ENCODE peak calls at places on chromosomes 6 and 20, in four cellular contexts. One of them, this sample, is unnamed.

GRCh38 chr6:150890346-150890745 is 24.8 kb downstream of the MTHFD1L start:
- DNase-seq in body of pancreas: no peak
- DNase-seq in cardiac muscle cell: no peak
- DNase-seq in naive thymus-derived CD4-positive, alpha-beta T cell: no peak
- DNase-seq in this sample: no peak

GRCh38 chr6:83815631-83816030 is 37.5 kb upstream of the RIPPLY2 start:
- DNase-seq in body of pancreas: no peak
- DNase-seq in cardiac muscle cell: no peak
- DNase-seq in naive thymus-derived CD4-positive, alpha-beta T cell: no peak
- DNase-seq in this sample: no peak

GRCh38 chr6:42131531-42131930 is 10.9 kb downstream of the C6orf132 start:
- DNase-seq in body of pancreas: no peak
- DNase-seq in cardiac muscle cell: no peak
- DNase-seq in naive thymus-derived CD4-positive, alpha-beta T cell: no peak
- DNase-seq in this sample: no peak

GRCh38 chr6:143060806-143061596 is at the start of gene AIG1:
- DNase-seq in body of pancreas: no peak
- DNase-seq in cardiac muscle cell: no peak
- DNase-seq in naive thymus-derived CD4-positive, alpha-beta T cell: peak; percentile 57
- DNase-seq in this sample: peak; percentile 74

GRCh38 chr6:139027620-139028182 is 844 bp upstream of the ABRACL start:
- DNase-seq in body of pancreas: no peak
- DNase-seq in cardiac muscle cell: no peak
- DNase-seq in naive thymus-derived CD4-positive, alpha-beta T cell: no peak
- DNase-seq in this sample: no peak

GRCh38 chr6:87907521-87907920 is 140.1 kb upstream of the SPACA1 start:
- DNase-seq in body of pancreas: no peak
- DNase-seq in cardiac muscle cell: no peak
- DNase-seq in naive thymus-derived CD4-positive, alpha-beta T cell: no peak
- DNase-seq in this sample: no peak

GRCh38 chr6:7073810-7074525 is 33.8 kb upstream of the RREB1 start:
- DNase-seq in body of pancreas: no peak
- DNase-seq in cardiac muscle cell: no peak
- DNase-seq in naive thymus-derived CD4-positive, alpha-beta T cell: no peak
- DNase-seq in this sample: peak; percentile 13

GRCh38 chr6:45959534-45960195 is 56.0 kb downstream of the CLIC5 start:
- DNase-seq in body of pancreas: no peak
- DNase-seq in cardiac muscle cell: peak; percentile 85
- DNase-seq in naive thymus-derived CD4-positive, alpha-beta T cell: no peak
- DNase-seq in this sample: no peak

GRCh38 chr20:62958388-62959100 is 6.0 kb downstream of the SLC17A9 start:
- DNase-seq in body of pancreas: no peak
- DNase-seq in cardiac muscle cell: no peak
- DNase-seq in naive thymus-derived CD4-positive, alpha-beta T cell: no peak
- DNase-seq in this sample: no peak

GRCh38 chr20:62004614-62005013 is 61.1 kb downstream of the TAF4 start:
- DNase-seq in body of pancreas: no peak
- DNase-seq in cardiac muscle cell: no peak
- DNase-seq in naive thymus-derived CD4-positive, alpha-beta T cell: no peak
- DNase-seq in this sample: no peak

GRCh38 chr6:108250240-108250866 is 10.5 kb downstream of the SNX3 start:
- DNase-seq in body of pancreas: no peak
- DNase-seq in cardiac muscle cell: no peak
- DNase-seq in naive thymus-derived CD4-positive, alpha-beta T cell: no peak
- DNase-seq in this sample: no peak

DNA sequence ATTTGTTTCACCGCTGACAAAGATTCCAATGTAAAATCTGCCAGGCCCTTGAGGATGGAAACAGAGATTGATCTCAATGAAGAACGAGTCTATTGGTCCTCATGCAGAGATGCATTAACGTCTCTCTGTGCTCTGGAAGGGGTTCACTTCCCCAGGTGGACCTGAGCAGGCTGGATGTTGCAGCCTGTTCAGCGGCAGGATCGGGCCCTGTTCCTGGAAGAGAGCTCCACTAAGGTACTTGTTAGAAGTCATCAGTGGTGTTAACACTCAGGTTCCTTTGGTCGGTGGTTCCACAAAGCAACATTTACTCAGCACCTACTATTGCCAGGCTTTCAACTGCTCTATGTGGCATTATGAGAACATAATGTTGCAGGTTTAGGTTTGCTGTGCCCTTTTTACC is 107.5 kb downstream of the TCP11 start:
- DNase-seq in body of pancreas: no peak
- DNase-seq in cardiac muscle cell: no peak
- DNase-seq in naive thymus-derived CD4-positive, alpha-beta T cell: no peak
- DNase-seq in this sample: no peak
- H3K27ac ChIP-seq in body of pancreas: no peak overlapping the region
- H3K27ac ChIP-seq in cardiac muscle cell: no peak overlapping the region
- H3K27ac ChIP-seq in naive thymus-derived CD4-positive, alpha-beta T cell: no peak overlapping the region
- H3K27ac ChIP-seq in this sample: no peak overlapping the region

DNA sequence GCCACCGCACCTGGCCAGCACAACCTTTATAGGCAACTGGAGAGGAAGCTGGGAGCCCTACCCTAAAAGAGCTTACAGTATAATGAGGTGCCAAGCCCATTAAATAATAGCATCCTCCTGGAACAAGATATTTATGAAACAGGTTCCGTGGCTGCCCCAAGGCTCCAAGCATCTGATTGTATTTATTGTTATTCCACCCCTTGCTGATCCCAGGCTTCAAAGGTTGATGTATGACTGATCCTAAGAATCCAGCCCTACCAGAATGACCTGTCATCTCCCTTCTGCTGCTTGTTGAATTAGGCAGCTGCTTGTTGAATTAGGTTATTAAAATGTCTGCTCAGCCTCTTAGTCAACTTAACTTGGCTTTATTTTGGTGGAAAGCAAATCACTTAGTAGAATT is 35.2 kb upstream of the SASH1 start:
- DNase-seq in body of pancreas: no peak
- DNase-seq in cardiac muscle cell: no peak
- DNase-seq in naive thymus-derived CD4-positive, alpha-beta T cell: no peak
- DNase-seq in this sample: no peak
- H3K4me3 ChIP-seq in body of pancreas: no peak overlapping the region
- H3K4me3 ChIP-seq in cardiac muscle cell: no peak overlapping the region
- H3K4me3 ChIP-seq in naive thymus-derived CD4-positive, alpha-beta T cell: no peak overlapping the region
- H3K4me3 ChIP-seq in this sample: no peak overlapping the region

GRCh38 chr20:47454298-47455132 is 47.2 kb upstream of the NCOA3 start:
- DNase-seq in body of pancreas: no peak
- DNase-seq in cardiac muscle cell: no peak
- DNase-seq in naive thymus-derived CD4-positive, alpha-beta T cell: no peak
- DNase-seq in this sample: no peak

GRCh38 chr20:47451602-47451904 is 50.1 kb upstream of the NCOA3 start:
- DNase-seq in body of pancreas: no peak
- DNase-seq in cardiac muscle cell: no peak
- DNase-seq in naive thymus-derived CD4-positive, alpha-beta T cell: no peak
- DNase-seq in this sample: no peak

GRCh38 chr20:47455133-47456040 is 46.3 kb upstream of the NCOA3 start:
- DNase-seq in body of pancreas: no peak
- DNase-seq in cardiac muscle cell: no peak
- DNase-seq in naive thymus-derived CD4-positive, alpha-beta T cell: no peak
- DNase-seq in this sample: no peak

GRCh38 chr20:47452736-47453161 is 48.9 kb upstream of the NCOA3 start:
- DNase-seq in body of pancreas: no peak
- DNase-seq in cardiac muscle cell: no peak
- DNase-seq in naive thymus-derived CD4-positive, alpha-beta T cell: no peak
- DNase-seq in this sample: no peak

DNA sequence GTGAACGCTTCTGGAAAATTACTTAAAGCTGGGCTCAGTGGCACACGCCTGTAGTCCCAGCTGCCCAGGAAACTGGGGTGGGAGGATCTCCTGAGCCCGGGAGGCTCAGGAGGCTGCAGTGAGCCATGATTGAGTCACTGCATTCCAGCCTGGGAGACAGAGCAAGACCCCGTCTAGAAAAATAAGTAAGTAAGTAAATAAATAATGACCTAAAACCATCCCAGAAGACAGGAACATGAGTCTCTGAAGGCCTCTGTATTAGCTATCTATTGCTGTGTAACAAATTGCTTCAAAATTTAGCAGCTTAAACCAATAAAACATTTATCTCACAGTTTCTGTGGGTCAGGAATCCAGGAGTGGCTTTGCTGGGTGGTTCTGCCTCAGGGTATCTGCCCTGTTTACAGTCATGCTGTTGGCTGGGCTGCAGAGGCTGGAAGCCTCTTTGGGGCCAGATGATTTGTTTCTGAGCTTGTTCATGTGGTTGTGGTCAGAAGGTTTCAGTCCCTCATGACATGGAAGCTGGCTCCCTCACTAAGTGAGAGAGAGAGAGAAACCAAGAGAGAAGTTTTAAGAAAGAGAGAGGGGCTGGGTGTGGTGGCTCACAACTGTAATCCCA is 48.4 kb upstream of the NCOA3 start:
- DNase-seq in body of pancreas: no peak
- DNase-seq in cardiac muscle cell: no peak
- DNase-seq in naive thymus-derived CD4-positive, alpha-beta T cell: no peak
- DNase-seq in this sample: no peak
- H3K27ac ChIP-seq in body of pancreas: no peak overlapping the region
- H3K27ac ChIP-seq in cardiac muscle cell: no peak overlapping the region
- H3K27ac ChIP-seq in naive thymus-derived CD4-positive, alpha-beta T cell: no peak overlapping the region
- H3K27ac ChIP-seq in this sample: no peak overlapping the region

GRCh38 chr6:56604186-56604585 is 38.5 kb downstream of the DST start:
- DNase-seq in body of pancreas: no peak
- DNase-seq in cardiac muscle cell: no peak
- DNase-seq in naive thymus-derived CD4-positive, alpha-beta T cell: no peak
- DNase-seq in this sample: no peak
- H3K4me3 ChIP-seq in body of pancreas: no peak overlapping the region
- H3K4me3 ChIP-seq in cardiac muscle cell: no peak overlapping the region
- H3K4me3 ChIP-seq in naive thymus-derived CD4-positive, alpha-beta T cell: no peak overlapping the region
- H3K4me3 ChIP-seq in this sample: no peak overlapping the region

GRCh38 chr6:80523531-80523970 is 417.1 kb downstream of the BCKDHB start:
- DNase-seq in body of pancreas: no peak
- DNase-seq in cardiac muscle cell: peak; percentile 36
- DNase-seq in naive thymus-derived CD4-positive, alpha-beta T cell: no peak
- DNase-seq in this sample: peak; percentile 11
- H3K27ac ChIP-seq in body of pancreas: no peak overlapping the region
- H3K27ac ChIP-seq in cardiac muscle cell: no peak overlapping the region
- H3K27ac ChIP-seq in naive thymus-derived CD4-positive, alpha-beta T cell: no peak overlapping the region
- H3K27ac ChIP-seq in this sample: no peak overlapping the region

GRCh38 chr6:30886897-30887255 is 2.6 kb downstream of the DDR1 start:
- DNase-seq in body of pancreas: no peak
- DNase-seq in cardiac muscle cell: no peak
- DNase-seq in naive thymus-derived CD4-positive, alpha-beta T cell: no peak
- DNase-seq in this sample: no peak
- H3K4me3 ChIP-seq in body of pancreas: no peak overlapping the region
- H3K4me3 ChIP-seq in cardiac muscle cell: no peak overlapping the region
- H3K4me3 ChIP-seq in naive thymus-derived CD4-positive, alpha-beta T cell: no peak overlapping the region
- H3K4me3 ChIP-seq in this sample: no peak overlapping the region